ENCODE peak calls at places on chromosome 19, in six cellular contexts. Q, A, C, D, R and S are unnamed samples.

GRCh38 chr19:38837656-38838121 is 6.1 kb upstream of the ECH1 start:
- DNase-seq in Q (no peak), D (no peak), A (no peak), C (no peak), R (no peak), S (no peak)

GRCh38 chr19:46542428-46543230 is 47.0 kb upstream of the PNMA8B start:
- DNase-seq in C (peak; percentile 74), R (peak; percentile 97), D (peak; percentile 43), Q (peak; percentile 86), A (peak; percentile 91), S (no peak)

GRCh38 chr19:10516671-10517286 is 468 bp downstream of the S1PR5 start:
- DNase-seq in R (no peak), Q (no peak), A (no peak), C (no peak), D (no peak), S (no peak)

GRCh38 chr19:6723108-6723618 is 2.7 kb upstream of the C3 start:
- DNase-seq in D (no peak), A (no peak), R (no peak), C (no peak), Q (no peak), S (no peak)

GRCh38 chr19:6222884-6223283 is 56.9 kb downstream of the MLLT1 start:
- DNase-seq in A (no peak), R (no peak), D (no peak), Q (no peak), C (no peak), S (no peak)

GRCh38 chr19:10636304-10636972 is 11.1 kb downstream of the SLC44A2 start:
- DNase-seq in A (no peak), C (no peak), D (no peak), R (no peak), Q (no peak), S (no peak)

GRCh38 chr19:7098701-7099596 is 29.4 kb downstream of the ZNF557 start:
- DNase-seq in R (peak; percentile 95), A (peak; percentile 94), C (peak; percentile 92), D (peak; percentile 78), Q (peak; percentile 79), S (peak; percentile 81)

GRCh38 chr19:47573076-47574026 is at the start of gene ZNF541:
- DNase-seq in C (peak; percentile 57), R (peak; percentile 87), A (peak; percentile 61), Q (no peak), D (peak; percentile 23), S (no peak)

GRCh38 chr19:2724148-2724557 is 3.0 kb upstream of the DIRAS1 start:
- DNase-seq in A (no peak), R (no peak), Q (no peak), C (no peak), D (no peak), S (peak; percentile 24)

GRCh38 chr19:472005-472858 is 11.4 kb upstream of the SHC2 start:
- DNase-seq in D (no peak), R (no peak), Q (no peak), C (no peak), A (no peak), S (no peak)

GRCh38 chr19:6216996-6217751 is 62.6 kb downstream of the MLLT1 start:
- DNase-seq in A (no peak), R (no peak), D (no peak), Q (no peak), C (peak; percentile 78), S (peak; percentile 22)

GRCh38 chr19:38838208-38838985 is 6.8 kb upstream of the ECH1 start:
- DNase-seq in C (no peak), A (no peak), R (no peak), D (no peak), Q (peak; percentile 46), S (no peak)

GRCh38 chr19:10724573-10725071 is 6.7 kb downstream of the DNM2 start:
- DNase-seq in A (no peak), C (no peak), Q (no peak), R (no peak), D (no peak), S (no peak)

GRCh38 chr19:52734340-52734892 is 428 bp downstream of the ZNF611 start:
- DNase-seq in D (no peak), R (no peak), C (peak; percentile 48), Q (no peak), A (peak; percentile 15), S (peak; percentile 29)

GRCh38 chr19:32265991-32266390 is 79.4 kb upstream of the ZNF507 start:
- DNase-seq in Q (no peak), A (no peak), D (no peak), R (no peak), C (no peak), S (no peak)

GRCh38 chr19:38792250-38793111 is 3.5 kb downstream of the LGALS7B start:
- DNase-seq in D (no peak), Q (no peak), R (no peak), C (no peak), A (peak; percentile 64), S (no peak)

GRCh38 chr19:47195462-47195861 is 35.5 kb downstream of the BBC3 start:
- DNase-seq in Q (no peak), A (no peak), D (no peak), R (no peak), C (no peak), S (no peak)

GRCh38 chr19:33212773-33213172 is 12.9 kb downstream of the SLC7A10 start:
- DNase-seq in D (no peak), A (no peak), R (no peak), C (no peak), Q (no peak), S (no peak)

GRCh38 chr19:37059142-37059541 is 19.1 kb upstream of the ZNF420 start:
- DNase-seq in R (no peak), C (no peak), A (no peak), D (no peak), Q (no peak), S (no peak)

GRCh38 chr19:10289836-10290438 is at the start of gene ICAM5:
- DNase-seq in D (no peak), A (peak; percentile 13), C (peak; percentile 59), Q (peak; percentile 57), R (no peak), S (no peak)

GRCh38 chr19:3478409-3479176 is 1.7 kb downstream of the SMIM24 start:
- DNase-seq in R (peak; percentile 73), Q (no peak), D (no peak), C (peak; percentile 25), A (no peak), S (no peak)

GRCh38 chr19:32708457-32708856 is 11.1 kb upstream of the TDRD12 start:
- DNase-seq in Q (no peak), D (no peak), A (no peak), R (no peak), C (no peak), S (no peak)

GRCh38 chr19:46861691-46862503 is 1.1 kb downstream of the ARHGAP35 start:
- DNase-seq in C (no peak), A (peak; percentile 28), D (no peak), Q (no peak), R (peak; percentile 76), S (no peak)

GRCh38 chr19:12788025-12788681 is 3.1 kb upstream of the JUNB start:
- DNase-seq in A (no peak), D (no peak), C (no peak), R (no peak), Q (no peak), S (no peak)

GRCh38 chr19:8342684-8343482 is at the start of gene KANK3:
- DNase-seq in R (peak; percentile 96), Q (peak; percentile 97), C (peak; percentile 100), D (peak; percentile 99), A (peak; percentile 95), S (peak; percentile 99)
- TF ChIP-seq POLR2A in R (no peak), Q (no peak), C (no peak), D (no peak), A (no peak), S (no peak)

GRCh38 chr19:50648659-50649058 is 586 bp upstream of the C19orf81 start:
- DNase-seq in Q (no peak), R (no peak), A (no peak), C (no peak), D (no peak), S (no peak)
- TF ChIP-seq POLR2AphosphoS5 in Q (no peak), R (no peak), A (no peak), C (no peak), D (no peak), S (no peak)

DNA sequence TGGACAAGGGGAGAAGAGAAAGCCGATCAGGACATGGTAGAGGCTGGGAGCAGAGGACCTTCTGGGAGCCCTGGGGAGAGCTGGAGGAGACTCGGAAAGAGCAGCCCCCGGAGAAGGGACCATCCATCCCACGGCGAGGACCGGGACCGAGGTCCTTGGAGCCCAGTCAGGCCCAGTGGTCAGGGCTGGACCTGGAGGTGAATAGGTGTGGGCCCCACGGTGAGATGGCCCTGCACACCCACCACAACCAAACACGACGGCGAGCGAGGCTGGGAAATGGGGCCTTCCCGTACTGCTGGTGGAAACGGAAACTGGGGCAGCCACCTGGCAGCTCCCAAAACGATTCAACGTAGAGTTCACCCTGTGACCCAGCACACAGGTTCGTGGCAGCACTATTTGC is 3.7 kb upstream of the NTN5 start:
- DNase-seq in R (no peak), D (no peak), Q (no peak), C (no peak), A (no peak), S (no peak)
- TF ChIP-seq POLR2A in R (no peak), D (no peak), Q (no peak), C (no peak), A (no peak), S (no peak)

DNA sequence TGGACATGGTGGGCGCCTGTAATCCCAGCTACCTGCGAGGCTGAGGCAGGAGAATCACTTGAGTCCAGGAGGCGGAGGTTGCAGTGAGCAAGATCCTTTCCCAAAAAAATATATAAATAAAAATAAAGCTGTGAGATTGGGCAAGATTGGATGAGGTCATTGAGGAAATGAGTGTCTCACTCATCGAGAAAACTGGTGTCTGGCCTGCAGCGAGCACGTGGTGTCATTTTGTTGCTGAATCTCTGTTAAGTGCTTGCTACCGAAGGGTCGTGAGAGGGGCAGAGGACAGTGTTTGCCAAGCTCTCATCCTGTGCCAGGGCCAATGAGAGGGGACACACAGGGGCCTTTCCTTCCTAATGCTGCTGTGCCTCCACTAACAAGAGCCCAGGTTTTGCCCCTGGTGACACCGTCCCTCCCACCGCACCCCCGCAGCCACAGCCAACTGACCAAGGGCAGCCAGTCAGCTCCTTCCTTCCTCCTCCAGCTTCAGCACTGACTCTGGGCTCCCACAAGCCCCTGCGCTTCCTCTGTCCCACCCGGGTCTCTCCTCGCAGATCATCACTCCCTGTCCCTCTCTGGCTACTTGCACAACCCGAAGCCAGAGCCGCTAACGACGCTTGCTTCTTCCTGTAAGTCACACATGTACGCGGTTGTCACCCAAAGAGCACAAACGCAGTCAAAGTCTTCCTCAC is 3.2 kb downstream of the POLD1 start:
- DNase-seq in C (no peak), A (no peak), D (no peak), R (no peak), Q (no peak), S (no peak)
- TF ChIP-seq POLR2AphosphoS5 in C (no peak), A (no peak), D (no peak), R (no peak), Q (no peak), S (no peak)

GRCh38 chr19:17556995-17557394 is 1.5 kb downstream of the COLGALT1 start:
- DNase-seq in D (no peak), A (no peak), Q (no peak), R (no peak), C (no peak), S (no peak)

GRCh38 chr19:17557461-17557860 is 2.0 kb downstream of the COLGALT1 start:
- DNase-seq in R (no peak), D (no peak), A (no peak), C (no peak), Q (no peak), S (no peak)

GRCh38 chr19:17555929-17556813 is 722 bp downstream of the COLGALT1 start:
- DNase-seq in R (no peak), A (peak; percentile 81), D (no peak), C (peak; percentile 59), Q (no peak), S (no peak)

GRCh38 chr19:17562097-17562496 is 6.6 kb downstream of the COLGALT1 start:
- DNase-seq in D (no peak), C (no peak), A (no peak), Q (no peak), R (no peak), S (no peak)

GRCh38 chr19:17560205-17560595 is 4.8 kb downstream of the COLGALT1 start:
- DNase-seq in Q (no peak), A (no peak), D (no peak), C (no peak), R (no peak), S (no peak)
- TF ChIP-seq POLR2A in Q (no peak), A (no peak), D (no peak), C (no peak), R (no peak), S (no peak)